ENCODE peak calls at places on chromosome 19, in seven cellular contexts. M is adrenal gland, G is right atrium auricular region, H is AG04450, J is GM12865, N is epithelial cell of esophagus, I is GM06990. D is an unnamed sample.

GRCh38 chr19:30070198-30070969 is 128.3 kb downstream of the URI1 start:
- DNase-seq in I (no peak), G (no peak), H (no peak), J (no peak), N (no peak), M (no peak), D (no peak)

GRCh38 chr19:4660181-4660791 is 9.9 kb downstream of the MYDGF start:
- DNase-seq in I (no peak), N (peak), G (no peak), M (no peak), J (no peak), H (no peak), D (no peak)

GRCh38 chr19:29841559-29842367 is 30.0 kb downstream of the CCNE1 start:
- DNase-seq in N (peak), J (peak), M (peak), I (no peak), H (no peak), G (no peak), D (no peak)

GRCh38 chr19:51081476-51081875 is 1.2 kb downstream of the KLK14 start:
- DNase-seq in J (no peak), H (no peak), N (no peak), G (no peak), I (no peak), M (no peak), D (no peak)

GRCh38 chr19:54464624-54465266 is 1.2 kb upstream of the LENG9 start:
- DNase-seq in I (peak), M (peak), G (peak), N (peak), J (peak), H (no peak), D (no peak)

GRCh38 chr19:13096968-13097330 is 5.7 kb downstream of the LYL1 start:
- DNase-seq in G (no peak), I (no peak), M (no peak), J (no peak), H (no peak), N (no peak), D (no peak)

GRCh38 chr19:3275068-3275582 is 50.7 kb downstream of the CELF5 start:
- DNase-seq in M (no peak), I (no peak), G (no peak), J (peak), N (no peak), H (no peak), D (no peak)

GRCh38 chr19:55435020-55435419 is 8.1 kb downstream of the SHISA7 start:
- DNase-seq in H (no peak), M (no peak), I (no peak), G (no peak), N (no peak), J (no peak), D (no peak)

GRCh38 chr19:42198676-42199439 is 18.6 kb downstream of the DEDD2 start:
- DNase-seq in J (peak), N (no peak), I (peak), G (no peak), M (peak), H (no peak), D (no peak)

GRCh38 chr19:39553082-39553652 is 13.2 kb upstream of the EID2 start:
- DNase-seq in N (no peak), H (no peak), G (no peak), I (no peak), J (no peak), M (no peak), D (no peak)

GRCh38 chr19:55172741-55173140 is 6.3 kb upstream of the DNAAF3 start:
- DNase-seq in H (no peak), I (no peak), G (no peak), J (no peak), N (peak), M (no peak), D (peak)

GRCh38 chr19:47232422-47233211 is 1.6 kb upstream of the BBC3 start:
- DNase-seq in N (peak), J (peak), M (no peak), G (no peak), I (peak), H (no peak), D (no peak)

GRCh38 chr19:5826531-5827341 is 12.8 kb downstream of the FUT6 start:
- DNase-seq in G (peak), J (peak), N (peak), M (peak), H (no peak), I (peak), D (no peak)
- H3K4me3 ChIP-seq in G (no peak), J (no peak), N (peak), M (peak), H (no peak), I (no peak), D (no peak)

GRCh38 chr19:17327654-17328516 is 6.8 kb downstream of the ANO8 start:
- DNase-seq in M (peak), N (peak), I (no peak), G (no peak), J (peak), H (no peak), D (no peak)
- TF ChIP-seq CTCF in M (peak), N (peak), I (no peak), G (no peak), J (no peak), H (peak), D (no peak)

DNA sequence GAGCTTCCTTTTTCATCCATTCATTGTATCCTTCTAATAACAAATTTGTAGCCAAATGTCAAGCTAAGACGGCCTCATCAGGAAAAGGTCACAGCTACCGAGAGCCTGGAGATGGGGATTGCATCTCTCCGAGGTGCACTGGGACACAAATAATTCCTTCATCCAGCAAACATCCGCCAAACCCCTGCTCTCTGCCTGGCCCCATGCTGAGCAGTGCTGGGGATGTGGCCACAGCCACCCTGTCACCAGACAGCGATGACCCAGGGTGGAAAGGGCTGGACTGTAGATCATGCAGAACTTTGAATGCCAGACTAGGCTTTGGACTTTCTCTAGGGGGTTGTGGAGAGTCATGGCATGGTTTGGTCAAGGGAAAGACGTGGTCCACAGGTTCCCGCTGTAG is 1.9 kb downstream of the TOMM40 start:
- DNase-seq in N (no peak), I (no peak), M (no peak), H (no peak), J (no peak), G (no peak), D (no peak)
- H3K4me3 ChIP-seq in N (no peak), I (no peak), M (no peak), H (no peak), J (no peak), G (no peak), D (no peak)

GRCh38 chr19:9615828-9616227 is 5.2 kb downstream of the ZNF561 start:
- DNase-seq in H (no peak), G (no peak), I (no peak), J (no peak), N (no peak), M (no peak), D (no peak)

GRCh38 chr19:9608912-9609311 is 12.1 kb downstream of the ZNF561 start:
- DNase-seq in I (no peak), M (no peak), G (no peak), H (no peak), J (no peak), N (peak), D (no peak)

DNA sequence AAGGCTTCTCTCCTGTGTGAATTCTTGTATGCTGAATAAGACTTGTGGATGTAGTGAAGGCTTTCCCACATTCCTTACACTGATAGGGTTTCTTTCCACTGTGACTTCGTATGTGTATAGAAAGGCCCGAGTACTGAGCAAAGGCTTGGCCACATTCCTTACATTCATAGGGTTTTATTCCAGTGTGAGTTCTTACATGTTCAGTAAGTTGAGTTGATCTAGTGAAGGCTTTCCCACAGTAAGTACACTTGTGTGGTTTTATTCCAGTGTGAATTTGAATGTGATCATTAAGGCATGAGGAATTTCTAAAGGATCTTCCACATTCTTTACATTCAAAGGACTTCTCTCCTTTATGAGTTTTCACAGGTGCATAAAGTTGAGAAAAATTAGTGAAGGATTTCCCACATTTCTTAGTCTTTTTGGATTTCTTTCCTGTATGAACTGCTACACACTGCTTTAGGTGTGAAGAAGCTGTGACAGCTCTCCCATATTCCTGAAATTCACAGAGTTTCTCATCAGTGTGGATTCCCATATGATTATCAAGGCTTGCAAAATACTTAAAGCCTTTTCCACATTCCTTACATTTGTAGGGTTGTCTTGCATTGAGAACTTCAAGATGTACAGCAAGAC is 10.4 kb downstream of the ZNF561 start:
- DNase-seq in H (no peak), I (no peak), M (no peak), G (no peak), J (no peak), N (no peak), D (no peak)
- TF ChIP-seq CTCF in H (no peak), I (no peak), M (no peak), G (no peak), J (no peak), N (no peak), D (no peak)

GRCh38 chr19:1851581-1852293 is 3.5 kb upstream of the REXO1 start:
- DNase-seq in H (no peak), N (no peak), J (no peak), I (no peak), M (no peak), G (no peak), D (no peak)

GRCh38 chr19:1849999-1850398 is 1.7 kb upstream of the REXO1 start:
- DNase-seq in N (no peak), G (no peak), J (no peak), H (no peak), I (no peak), M (no peak), D (no peak)

GRCh38 chr19:1852729-1853128 is 4.4 kb upstream of the REXO1 start:
- DNase-seq in I (no peak), G (no peak), N (no peak), H (no peak), J (no peak), M (no peak), D (no peak)

GRCh38 chr19:1852294-1852646 is 4.0 kb upstream of the REXO1 start:
- DNase-seq in H (no peak), I (no peak), G (no peak), M (no peak), J (no peak), N (no peak), D (no peak)

DNA sequence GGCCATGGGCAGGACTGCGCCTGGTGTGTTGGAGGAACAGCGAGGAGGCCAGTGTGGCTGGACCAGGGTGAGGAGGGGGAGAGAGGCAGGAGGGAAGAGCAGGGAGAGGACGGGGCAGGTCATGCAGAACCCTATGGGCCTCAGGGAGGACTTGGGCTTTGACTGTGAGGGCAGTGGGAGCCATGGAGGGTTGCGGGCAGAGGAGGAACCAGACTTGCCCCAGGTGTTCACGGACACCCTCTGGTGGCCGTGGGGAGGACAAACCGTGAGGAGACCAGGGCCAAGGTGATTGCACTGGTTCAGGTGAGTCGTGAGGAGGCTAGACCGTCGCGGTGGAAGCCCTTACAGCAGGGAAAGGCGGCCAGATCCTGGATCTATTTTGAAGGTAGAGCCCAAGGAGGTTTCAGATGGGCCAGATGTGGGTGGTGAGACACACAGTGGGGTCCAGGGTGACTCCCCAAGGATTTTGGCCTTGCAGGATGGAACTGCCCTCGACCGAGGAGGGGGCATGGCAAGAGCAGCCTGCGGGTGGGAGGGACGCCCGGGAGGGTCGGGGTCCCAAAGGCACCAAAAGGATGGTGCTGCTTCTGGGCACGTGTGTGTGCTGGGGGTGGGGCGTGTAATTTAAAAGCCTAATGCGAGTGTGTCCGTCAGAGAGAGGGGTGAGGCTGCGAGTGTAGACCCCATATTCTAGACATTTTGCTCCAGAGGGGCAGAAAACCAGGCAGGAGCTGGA is 2.7 kb upstream of the REXO1 start:
- DNase-seq in I (no peak), M (no peak), J (no peak), N (no peak), H (no peak), G (no peak), D (no peak)
- H3K4me3 ChIP-seq in I (no peak), M (no peak), J (no peak), N (no peak), H (no peak), G (no peak), D (no peak)